ENCODE peak calls at places on chromosomes 5 and 9, in five cellular contexts. One of them, this sample, is unnamed.

GRCh38 chr9:4106744-4107143 is 193.1 kb downstream of the GLIS3 start:
- DNase-seq in adrenal gland: no peak
- DNase-seq in heart left ventricle: no peak
- DNase-seq in right atrium auricular region: no peak
- DNase-seq in Caco-2: no peak
- DNase-seq in this sample: peak

GRCh38 chr5:173328896-173329369 is 719 bp upstream of the STC2 start:
- DNase-seq in adrenal gland: no peak
- DNase-seq in heart left ventricle: no peak
- DNase-seq in right atrium auricular region: no peak
- DNase-seq in Caco-2: peak
- DNase-seq in this sample: peak

GRCh38 chr9:136328622-136329041 is 1.3 kb downstream of the GPSM1 start:
- DNase-seq in adrenal gland: no peak
- DNase-seq in heart left ventricle: no peak
- DNase-seq in right atrium auricular region: no peak
- DNase-seq in Caco-2: no peak
- DNase-seq in this sample: no peak

GRCh38 chr9:133199648-133200321 is 9.3 kb downstream of the OBP2B start:
- DNase-seq in adrenal gland: peak
- DNase-seq in heart left ventricle: peak
- DNase-seq in right atrium auricular region: no peak
- DNase-seq in Caco-2: no peak
- DNase-seq in this sample: no peak

GRCh38 chr5:10452768-10453331 is 11.2 kb downstream of the ROPN1L start:
- DNase-seq in adrenal gland: no peak
- DNase-seq in heart left ventricle: no peak
- DNase-seq in right atrium auricular region: no peak
- DNase-seq in Caco-2: peak
- DNase-seq in this sample: no peak

GRCh38 chr9:115349542-115349941 is 231.6 kb upstream of the TNC start:
- DNase-seq in adrenal gland: no peak
- DNase-seq in heart left ventricle: no peak
- DNase-seq in right atrium auricular region: no peak
- DNase-seq in Caco-2: no peak
- DNase-seq in this sample: no peak

GRCh38 chr5:179869101-179869500 is 10.5 kb upstream of the MRNIP start:
- DNase-seq in adrenal gland: no peak
- DNase-seq in heart left ventricle: no peak
- DNase-seq in right atrium auricular region: no peak
- DNase-seq in Caco-2: no peak
- DNase-seq in this sample: no peak

GRCh38 chr5:179194941-179195381 is 134.8 kb downstream of the ZNF354C start:
- DNase-seq in adrenal gland: no peak
- DNase-seq in heart left ventricle: no peak
- DNase-seq in right atrium auricular region: no peak
- DNase-seq in Caco-2: peak
- DNase-seq in this sample: no peak

GRCh38 chr9:98121096-98121495 is 2.1 kb upstream of the TRIM14 start:
- DNase-seq in adrenal gland: no peak
- DNase-seq in heart left ventricle: no peak
- DNase-seq in right atrium auricular region: no peak
- DNase-seq in Caco-2: no peak
- DNase-seq in this sample: no peak

GRCh38 chr9:121954477-121955175 is 138.5 kb downstream of the TTLL11 start:
- DNase-seq in adrenal gland: peak
- DNase-seq in heart left ventricle: peak
- DNase-seq in right atrium auricular region: peak
- DNase-seq in Caco-2: no peak
- DNase-seq in this sample: peak

GRCh38 chr9:114779352-114779845 is 26.4 kb downstream of the TNFSF15 start:
- DNase-seq in adrenal gland: peak
- DNase-seq in heart left ventricle: peak
- DNase-seq in right atrium auricular region: peak
- DNase-seq in Caco-2: no peak
- DNase-seq in this sample: no peak

GRCh38 chr9:95511232-95511951 is 5.4 kb downstream of the PTCH1 start:
- DNase-seq in adrenal gland: peak
- DNase-seq in heart left ventricle: no peak
- DNase-seq in right atrium auricular region: no peak
- DNase-seq in Caco-2: peak
- DNase-seq in this sample: no peak

GRCh38 chr9:74100042-74100441 is 397.1 kb upstream of the RORB start:
- DNase-seq in adrenal gland: no peak
- DNase-seq in heart left ventricle: no peak
- DNase-seq in right atrium auricular region: no peak
- DNase-seq in Caco-2: no peak
- DNase-seq in this sample: no peak

GRCh38 chr5:129172561-129172960 is 78.0 kb downstream of the ISOC1 start:
- DNase-seq in adrenal gland: no peak
- DNase-seq in heart left ventricle: no peak
- DNase-seq in right atrium auricular region: no peak
- DNase-seq in Caco-2: no peak
- DNase-seq in this sample: peak

GRCh38 chr5:172791726-172792445 is 20.9 kb upstream of the DUSP1 start:
- DNase-seq in adrenal gland: peak
- DNase-seq in heart left ventricle: no peak
- DNase-seq in right atrium auricular region: no peak
- DNase-seq in Caco-2: no peak
- DNase-seq in this sample: no peak

GRCh38 chr9:88017086-88017485 is 42.8 kb upstream of the CDK20 start:
- DNase-seq in adrenal gland: no peak
- DNase-seq in heart left ventricle: no peak
- DNase-seq in right atrium auricular region: no peak
- DNase-seq in Caco-2: no peak
- DNase-seq in this sample: no peak

GRCh38 chr5:159409801-159410200 is 79.5 kb upstream of the IL12B start:
- DNase-seq in adrenal gland: no peak
- DNase-seq in heart left ventricle: no peak
- DNase-seq in right atrium auricular region: no peak
- DNase-seq in Caco-2: no peak
- DNase-seq in this sample: no peak

GRCh38 chr9:101274971-101275670 is 109.7 kb downstream of the BAAT start:
- DNase-seq in adrenal gland: no peak
- DNase-seq in heart left ventricle: no peak
- DNase-seq in right atrium auricular region: no peak
- DNase-seq in Caco-2: no peak
- DNase-seq in this sample: no peak

GRCh38 chr9:85178486-85178885 is 509.0 kb downstream of the NTRK2 start:
- DNase-seq in adrenal gland: no peak
- DNase-seq in heart left ventricle: no peak
- DNase-seq in right atrium auricular region: no peak
- DNase-seq in Caco-2: no peak
- DNase-seq in this sample: no peak

GRCh38 chr5:43588842-43589241 is 14.1 kb upstream of the NNT start:
- DNase-seq in adrenal gland: no peak
- DNase-seq in heart left ventricle: no peak
- DNase-seq in right atrium auricular region: no peak
- DNase-seq in Caco-2: no peak
- DNase-seq in this sample: no peak

GRCh38 chr5:78287833-78288232 is 6.7 kb downstream of the AP3B1 start:
- DNase-seq in adrenal gland: peak
- DNase-seq in heart left ventricle: no peak
- DNase-seq in right atrium auricular region: no peak
- DNase-seq in Caco-2: no peak
- DNase-seq in this sample: peak

GRCh38 chr5:38780950-38781349 is 64.9 kb upstream of the OSMR start:
- DNase-seq in adrenal gland: peak
- DNase-seq in heart left ventricle: peak
- DNase-seq in right atrium auricular region: peak
- DNase-seq in Caco-2: no peak
- DNase-seq in this sample: peak

GRCh38 chr5:32828492-32828891 is 117.4 kb downstream of the NPR3 start:
- DNase-seq in adrenal gland: no peak
- DNase-seq in heart left ventricle: no peak
- DNase-seq in right atrium auricular region: no peak
- DNase-seq in Caco-2: no peak
- DNase-seq in this sample: no peak

GRCh38 chr5:96087939-96088338 is 126.3 kb upstream of the ELL2 start:
- DNase-seq in adrenal gland: no peak
- DNase-seq in heart left ventricle: no peak
- DNase-seq in right atrium auricular region: no peak
- DNase-seq in Caco-2: no peak
- DNase-seq in this sample: no peak

GRCh38 chr9:120783611-120784047 is 9.6 kb downstream of the FBXW2 start:
- DNase-seq in adrenal gland: no peak
- DNase-seq in heart left ventricle: no peak
- DNase-seq in right atrium auricular region: no peak
- DNase-seq in Caco-2: no peak
- DNase-seq in this sample: peak

GRCh38 chr5:67065237-67065636 is 131.4 kb downstream of the CD180 start:
- DNase-seq in adrenal gland: no peak
- DNase-seq in heart left ventricle: no peak
- DNase-seq in right atrium auricular region: no peak
- DNase-seq in Caco-2: no peak
- DNase-seq in this sample: no peak

GRCh38 chr9:94127806-94128205 is 43.5 kb downstream of the PTPDC1 start:
- DNase-seq in adrenal gland: no peak
- DNase-seq in heart left ventricle: no peak
- DNase-seq in right atrium auricular region: no peak
- DNase-seq in Caco-2: no peak
- DNase-seq in this sample: no peak

GRCh38 chr9:91395553-91396470 is 27.8 kb downstream of the NFIL3 start:
- DNase-seq in adrenal gland: no peak
- DNase-seq in heart left ventricle: no peak
- DNase-seq in right atrium auricular region: no peak
- DNase-seq in Caco-2: no peak
- DNase-seq in this sample: peak

GRCh38 chr5:181133610-181134231 is 2.8 kb upstream of the OR2V1 start:
- DNase-seq in adrenal gland: peak
- DNase-seq in heart left ventricle: peak
- DNase-seq in right atrium auricular region: peak
- DNase-seq in Caco-2: no peak
- DNase-seq in this sample: peak

GRCh38 chr9:27292646-27293045 is 4.3 kb downstream of the EQTN start:
- DNase-seq in adrenal gland: no peak
- DNase-seq in heart left ventricle: no peak
- DNase-seq in right atrium auricular region: no peak
- DNase-seq in Caco-2: no peak
- DNase-seq in this sample: peak

GRCh38 chr9:6512085-6512657 is 99.2 kb downstream of the UHRF2 start:
- DNase-seq in adrenal gland: no peak
- DNase-seq in heart left ventricle: no peak
- DNase-seq in right atrium auricular region: no peak
- DNase-seq in Caco-2: no peak
- DNase-seq in this sample: no peak

GRCh38 chr5:31639488-31640011 is 619 bp downstream of the PDZD2 start:
- DNase-seq in adrenal gland: no peak
- DNase-seq in heart left ventricle: peak
- DNase-seq in right atrium auricular region: no peak
- DNase-seq in Caco-2: no peak
- DNase-seq in this sample: no peak
- H3K4me3 ChIP-seq in adrenal gland: peak
- H3K4me3 ChIP-seq in heart left ventricle: peak
- H3K4me3 ChIP-seq in right atrium auricular region: peak
- H3K4me3 ChIP-seq in Caco-2: peak
- H3K4me3 ChIP-seq in this sample: peak

GRCh38 chr9:107487521-107488399 is 1.8 kb downstream of the KLF4 start:
- DNase-seq in adrenal gland: peak
- DNase-seq in heart left ventricle: peak
- DNase-seq in right atrium auricular region: peak
- DNase-seq in Caco-2: no peak
- DNase-seq in this sample: no peak
- H3K4me3 ChIP-seq in adrenal gland: peak
- H3K4me3 ChIP-seq in heart left ventricle: peak
- H3K4me3 ChIP-seq in right atrium auricular region: peak
- H3K4me3 ChIP-seq in Caco-2: peak
- H3K4me3 ChIP-seq in this sample: peak

DNA sequence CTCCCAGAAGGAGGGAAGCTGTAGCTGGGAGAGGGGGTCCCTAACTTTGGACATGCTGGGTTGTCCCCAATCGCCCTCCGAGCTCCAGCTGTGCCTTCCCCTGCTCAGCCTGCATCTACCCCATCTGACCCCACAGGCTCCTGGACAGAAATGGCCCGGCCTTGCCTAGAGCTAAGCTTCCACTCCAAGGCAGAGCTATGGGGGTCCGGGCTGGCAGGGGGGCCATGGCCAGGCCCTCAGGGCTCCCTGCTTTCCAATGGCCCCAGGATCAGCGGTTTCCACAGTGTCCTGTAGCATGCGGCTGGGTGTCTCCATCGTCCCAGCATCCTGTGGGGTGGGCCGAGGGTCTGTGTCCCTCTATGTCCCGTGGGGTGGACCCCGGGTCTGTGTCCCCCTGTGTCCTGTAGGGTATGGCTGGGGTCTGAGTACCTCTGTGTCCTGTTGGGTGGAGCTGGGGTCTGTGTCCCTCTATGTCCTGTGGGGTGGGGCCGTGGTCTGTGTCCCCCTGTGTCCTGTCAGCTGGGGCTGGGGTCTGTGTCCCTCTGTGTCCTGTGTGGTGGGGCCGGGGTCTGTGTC is 130.6 kb downstream of the RXRA start:
- DNase-seq in adrenal gland: no peak
- DNase-seq in heart left ventricle: no peak
- DNase-seq in right atrium auricular region: no peak
- DNase-seq in Caco-2: no peak
- DNase-seq in this sample: no peak
- H3K4me3 ChIP-seq in adrenal gland: no peak
- H3K4me3 ChIP-seq in heart left ventricle: peak
- H3K4me3 ChIP-seq in right atrium auricular region: peak
- H3K4me3 ChIP-seq in Caco-2: no peak
- H3K4me3 ChIP-seq in this sample: no peak

GRCh38 chr5:1536298-1537165 is 12.8 kb upstream of the LPCAT1 start:
- DNase-seq in adrenal gland: peak
- DNase-seq in heart left ventricle: no peak
- DNase-seq in right atrium auricular region: peak
- DNase-seq in Caco-2: no peak
- DNase-seq in this sample: no peak
- H3K4me3 ChIP-seq in adrenal gland: peak
- H3K4me3 ChIP-seq in heart left ventricle: no peak
- H3K4me3 ChIP-seq in right atrium auricular region: peak
- H3K4me3 ChIP-seq in Caco-2: no peak
- H3K4me3 ChIP-seq in this sample: no peak

DNA sequence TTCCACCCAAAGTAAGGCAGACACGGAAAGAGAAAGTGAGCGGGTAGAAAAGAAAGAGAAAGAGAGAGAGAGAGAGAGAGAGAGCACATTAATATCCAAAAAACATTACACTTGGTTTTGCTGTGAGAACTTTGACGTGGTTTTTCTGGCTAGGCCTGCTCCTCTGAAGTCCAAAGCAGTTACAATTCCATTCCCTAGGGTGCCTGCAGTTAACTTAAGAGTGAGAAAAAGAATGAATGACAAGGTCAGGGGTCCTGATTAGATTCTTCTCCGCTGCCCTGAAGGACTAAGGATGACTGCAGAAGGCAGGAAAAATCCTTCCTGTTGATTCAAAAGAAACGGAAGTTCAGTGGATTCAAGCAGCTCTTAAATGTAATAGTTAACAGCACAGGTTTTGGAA is 589.8 kb downstream of the PRELID2 start:
- DNase-seq in adrenal gland: no peak
- DNase-seq in heart left ventricle: no peak
- DNase-seq in right atrium auricular region: no peak
- DNase-seq in Caco-2: no peak
- DNase-seq in this sample: no peak
- H3K4me3 ChIP-seq in adrenal gland: no peak
- H3K4me3 ChIP-seq in heart left ventricle: no peak
- H3K4me3 ChIP-seq in right atrium auricular region: no peak
- H3K4me3 ChIP-seq in Caco-2: no peak
- H3K4me3 ChIP-seq in this sample: no peak

This sample was measured in skeletal muscle cell.